ENCODE peak calls at places on chromosome 14, in eight cellular contexts. E, Y, S, F, X, V, M and K are unnamed samples.

GRCh38 chr14:103361868-103362267 is 23.3 kb upstream of the MARK3 start:
- DNase-seq in F (no peak), M (peak), E (no peak), X (no peak), Y (peak), V (no peak), S (no peak), K (peak)

GRCh38 chr14:73696466-73697390 is 17.5 kb downstream of the PNMA1 start:
- DNase-seq in X (peak), V (no peak), F (no peak), E (no peak), Y (no peak), S (no peak), M (peak), K (peak)

GRCh38 chr14:66003082-66003740 is 483.0 kb upstream of the CCDC196 start:
- DNase-seq in S (no peak), V (no peak), X (no peak), M (no peak), Y (no peak), E (no peak), F (no peak), K (no peak)

GRCh38 chr14:104895786-104896642 is 28.7 kb upstream of the PLD4 start:
- DNase-seq in F (peak), S (peak), M (no peak), X (peak), Y (peak), E (peak), V (peak), K (no peak)

GRCh38 chr14:29810064-29810463 is 117.6 kb downstream of the PRKD1 start:
- DNase-seq in S (no peak), Y (no peak), F (no peak), V (no peak), M (no peak), E (no peak), X (no peak), K (no peak)

GRCh38 chr14:51999084-51999483 is 9.7 kb downstream of the RTRAF start:
- DNase-seq in Y (no peak), V (no peak), X (no peak), F (no peak), E (no peak), M (no peak), S (no peak), K (no peak)

GRCh38 chr14:30656190-30656632 is 34.1 kb downstream of the SCFD1 start:
- DNase-seq in Y (peak), F (no peak), V (no peak), S (peak), X (no peak), E (no peak), M (peak), K (peak)

GRCh38 chr14:30525833-30526232 is 33.1 kb upstream of the G2E3 start:
- DNase-seq in E (no peak), X (no peak), V (no peak), Y (no peak), M (no peak), F (no peak), S (no peak), K (no peak)

GRCh38 chr14:103520657-103521437 is 1.8 kb downstream of the CKB start:
- DNase-seq in X (peak), M (peak), E (peak), F (peak), Y (peak), S (peak), V (peak), K (peak)

GRCh38 chr14:87391066-87391465 is 601.9 kb downstream of the GALC start:
- DNase-seq in E (no peak), M (no peak), X (no peak), Y (no peak), V (no peak), F (no peak), S (no peak), K (no peak)

GRCh38 chr14:71231521-71232393 is 324.5 kb downstream of the PCNX1 start:
- DNase-seq in E (peak), X (no peak), M (no peak), S (no peak), Y (no peak), F (no peak), V (no peak), K (no peak)

GRCh38 chr14:61326847-61327246 is 5.5 kb downstream of the PRKCH start:
- DNase-seq in X (peak), V (peak), F (peak), E (no peak), Y (peak), S (peak), M (no peak), K (no peak)

GRCh38 chr14:75399819-75400678 is 27.8 kb upstream of the JDP2 start:
- DNase-seq in X (peak), M (peak), Y (peak), E (no peak), S (peak), V (peak), F (peak), K (no peak)

GRCh38 chr14:98651042-98651441 is 621.0 kb downstream of the BCL11B start:
- DNase-seq in X (no peak), V (no peak), F (no peak), S (no peak), E (no peak), Y (no peak), M (no peak), K (no peak)

GRCh38 chr14:38873923-38874612 is 229.0 kb downstream of the SEC23A start:
- DNase-seq in M (no peak), V (no peak), E (no peak), F (no peak), S (no peak), Y (no peak), X (no peak), K (no peak)

GRCh38 chr14:98714604-98715003 is 557.4 kb downstream of the BCL11B start:
- DNase-seq in X (no peak), Y (no peak), M (no peak), E (no peak), F (no peak), S (no peak), V (no peak), K (no peak)

GRCh38 chr14:26128931-26129674 is 468.7 kb downstream of the NOVA1 start:
- DNase-seq in X (no peak), V (no peak), S (no peak), F (no peak), Y (no peak), E (no peak), M (no peak), K (no peak)

GRCh38 chr14:60658116-60658515 is 8.8 kb upstream of the SIX1 start:
- DNase-seq in M (no peak), Y (no peak), V (no peak), S (no peak), X (no peak), E (no peak), F (no peak), K (no peak)

GRCh38 chr14:105742531-105742848 is 216.1 kb downstream of the TMEM121 start:
- DNase-seq in E (no peak), X (no peak), F (no peak), M (no peak), S (no peak), Y (no peak), V (no peak), K (no peak)

GRCh38 chr14:90574640-90575131 is 177.9 kb downstream of the CALM1 start:
- DNase-seq in F (no peak), V (no peak), M (no peak), X (peak), S (no peak), Y (no peak), E (no peak), K (no peak)

GRCh38 chr14:74414380-74414779 is 11.6 kb downstream of the SYNDIG1L start:
- DNase-seq in X (no peak), F (no peak), V (no peak), Y (no peak), E (no peak), M (no peak), S (no peak), K (no peak)

GRCh38 chr14:64363265-64363840 is 24.8 kb upstream of the MTHFD1 start:
- DNase-seq in X (no peak), M (no peak), S (no peak), V (no peak), F (no peak), E (no peak), Y (no peak), K (peak)

GRCh38 chr14:24816929-24817637 is 183.1 kb upstream of the GZMB start:
- DNase-seq in E (no peak), Y (no peak), M (no peak), V (no peak), S (no peak), F (no peak), X (no peak), K (no peak)

GRCh38 chr14:77613207-77613606 is 3.2 kb downstream of the SPTLC2 start:
- DNase-seq in F (no peak), Y (no peak), E (no peak), M (no peak), S (no peak), X (no peak), V (no peak), K (peak)

GRCh38 chr14:76309572-76310551 is 66.1 kb upstream of the ESRRB start:
- DNase-seq in F (no peak), S (no peak), Y (no peak), E (no peak), V (no peak), M (no peak), X (peak), K (no peak)

GRCh38 chr14:68970096-68970612 is 8.9 kb downstream of the ACTN1 start:
- DNase-seq in F (no peak), E (no peak), Y (no peak), S (peak), X (no peak), V (no peak), M (no peak), K (no peak)

GRCh38 chr14:30657606-30658163 is 35.6 kb downstream of the SCFD1 start:
- DNase-seq in X (no peak), V (no peak), S (no peak), M (peak), F (no peak), E (no peak), Y (no peak), K (peak)

GRCh38 chr14:54348923-54349615 is 47.7 kb upstream of the CDKN3 start:
- DNase-seq in M (no peak), Y (peak), X (no peak), S (no peak), E (no peak), F (no peak), V (no peak), K (no peak)

GRCh38 chr14:69044965-69045555 is 66.0 kb upstream of the ACTN1 start:
- DNase-seq in S (no peak), V (no peak), Y (peak), X (peak), M (no peak), E (no peak), F (no peak), K (no peak)

GRCh38 chr14:67853748-67854147 is 34.2 kb downstream of the RAD51B start:
- DNase-seq in F (no peak), X (no peak), M (no peak), V (no peak), E (no peak), Y (no peak), S (peak), K (no peak)

GRCh38 chr14:81388236-81388801 is 11.8 kb downstream of the STON2 start:
- DNase-seq in M (no peak), S (no peak), V (no peak), Y (no peak), X (no peak), E (no peak), F (no peak), K (no peak)

DNA sequence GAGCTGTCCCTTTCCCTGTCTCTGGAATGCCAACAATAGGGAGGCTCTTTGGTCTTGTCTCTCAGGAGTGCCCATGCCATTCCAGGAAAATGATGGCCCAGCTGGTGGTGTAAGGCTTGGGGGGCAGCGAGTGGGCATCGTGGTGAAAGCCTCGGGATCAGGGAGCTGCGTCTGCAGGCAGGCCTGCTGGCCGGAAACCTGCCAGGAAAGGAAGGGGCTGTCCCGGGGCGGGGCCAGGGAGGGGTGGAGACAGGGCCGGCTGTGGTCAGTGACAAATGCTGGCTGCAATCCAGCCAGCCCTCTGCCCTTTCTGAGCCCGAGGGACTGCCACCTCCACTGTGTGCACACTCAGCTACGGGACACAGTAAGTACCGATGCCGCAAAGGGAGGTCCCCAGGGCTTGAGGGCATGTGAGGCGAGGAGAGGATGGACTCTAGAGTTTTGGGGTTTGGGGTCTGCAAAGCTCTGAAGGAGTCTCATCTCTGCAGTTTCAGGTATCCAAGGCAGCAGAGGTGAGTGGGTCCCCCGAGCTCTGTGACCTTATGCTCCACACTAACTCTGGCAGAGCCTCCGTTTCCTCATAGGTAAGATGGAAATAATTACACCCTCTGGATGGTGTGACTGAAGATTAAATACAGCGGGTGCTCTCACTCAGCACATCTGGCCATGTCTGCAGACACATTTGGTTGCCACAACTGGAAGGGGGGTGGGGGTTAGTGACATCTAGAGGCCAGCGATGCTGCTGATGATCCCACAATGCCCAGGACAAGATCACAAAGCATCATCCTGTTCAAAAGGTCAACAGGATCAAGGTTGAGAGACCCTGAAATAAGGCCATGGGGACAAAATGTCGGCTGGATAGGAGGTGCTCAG is at the start of gene SERPINA5:
- DNase-seq in M (no peak), F (peak), S (no peak), E (no peak), Y (peak), X (peak), V (peak), K (no peak)
- TF ChIP-seq POLR2A in M (no peak), F (no peak), S (no peak), E (no peak), Y (no peak), X (no peak), V (no peak), K (no peak)

GRCh38 chr14:59311723-59312122 is 123.3 kb downstream of the DAAM1 start:
- DNase-seq in S (no peak), V (no peak), E (no peak), X (no peak), F (no peak), Y (no peak), M (no peak), K (peak)

GRCh38 chr14:59308706-59309105 is 120.2 kb downstream of the DAAM1 start:
- DNase-seq in M (no peak), X (no peak), E (no peak), V (no peak), F (no peak), S (no peak), Y (no peak), K (no peak)

GRCh38 chr14:59309291-59309900 is 120.9 kb downstream of the DAAM1 start:
- DNase-seq in Y (no peak), V (no peak), S (no peak), X (no peak), F (no peak), E (no peak), M (no peak), K (no peak)

GRCh38 chr14:59313063-59314018 is 124.9 kb downstream of the DAAM1 start:
- DNase-seq in E (no peak), F (no peak), S (no peak), X (no peak), V (no peak), Y (no peak), M (no peak), K (no peak)

GRCh38 chr14:59310644-59311043 is 122.2 kb downstream of the DAAM1 start:
- DNase-seq in S (no peak), F (no peak), X (no peak), E (no peak), M (no peak), V (no peak), Y (no peak), K (no peak)
- TF ChIP-seq POLR2A in S (no peak), F (no peak), X (no peak), E (no peak), M (no peak), V (no peak), Y (no peak), K (no peak)

GRCh38 chr14:55807059-55807499 is 227.1 kb downstream of the KTN1 start:
- DNase-seq in V (peak), Y (peak), X (peak), S (peak), E (no peak), F (peak), M (peak), K (peak)
- TF ChIP-seq POLR2A in V (no peak), Y (no peak), X (no peak), S (no peak), E (no peak), F (no peak), M (no peak), K (no peak)

GRCh38 chr14:20458031-20458789 is 3.0 kb downstream of the PIP4P1 start:
- DNase-seq in S (no peak), X (no peak), F (no peak), Y (no peak), M (no peak), E (no peak), V (no peak), K (no peak)

GRCh38 chr14:20455355-20456300 is 602 bp downstream of the APEX1 start:
- DNase-seq in M (no peak), E (no peak), Y (peak), S (no peak), X (no peak), V (peak), F (peak), K (peak)

GRCh38 chr14:20454359-20454644 is 310 bp downstream of the OSGEP start:
- DNase-seq in S (peak), Y (no peak), E (no peak), V (no peak), M (peak), X (peak), F (peak), K (peak)

GRCh38 chr14:20456971-20457370 is 1.9 kb downstream of the APEX1 start:
- DNase-seq in X (no peak), S (no peak), E (no peak), Y (no peak), M (no peak), V (no peak), F (no peak), K (no peak)

DNA sequence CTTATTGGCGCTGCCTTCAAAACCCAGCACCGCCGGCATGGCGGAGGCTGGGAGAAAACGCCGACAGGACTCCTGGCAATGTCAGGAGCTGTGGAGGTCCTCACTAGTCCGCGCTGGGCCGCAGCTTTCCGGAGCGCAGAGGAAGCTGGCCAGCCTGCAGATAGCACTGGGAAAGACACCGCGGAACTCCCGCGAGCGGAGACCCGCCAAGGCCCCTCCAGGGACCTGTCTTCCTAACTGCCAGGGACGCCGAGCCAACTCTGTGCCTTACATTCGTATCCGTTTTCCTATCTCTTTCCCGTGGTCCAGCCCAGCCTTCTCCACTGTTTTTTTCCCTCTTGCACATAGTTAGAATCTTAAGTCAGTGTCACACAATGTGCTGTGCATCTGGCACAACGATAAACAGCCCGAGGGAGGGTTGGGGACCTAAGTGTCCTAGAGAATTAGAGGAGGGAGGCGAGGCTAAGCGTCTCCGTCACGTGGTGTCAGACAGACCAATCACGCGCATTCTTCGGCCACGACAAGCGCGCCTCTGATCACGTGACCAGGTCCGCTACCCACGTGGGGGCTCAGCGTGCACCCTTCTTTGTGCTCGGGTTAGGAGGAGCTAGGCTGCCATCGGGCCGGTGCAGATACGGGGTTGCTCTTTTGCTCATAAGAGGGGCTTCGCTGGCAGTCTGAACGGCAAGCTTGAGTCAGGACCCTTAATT is at the start of the genes APEX1 and OSGEP:
- DNase-seq in F (peak), V (peak), Y (peak), S (peak), E (peak), X (peak), M (peak), K (peak)
- TF ChIP-seq POLR2A in F (no peak), V (peak), Y (peak), S (peak), E (peak), X (peak), M (peak), K (peak)

DNA sequence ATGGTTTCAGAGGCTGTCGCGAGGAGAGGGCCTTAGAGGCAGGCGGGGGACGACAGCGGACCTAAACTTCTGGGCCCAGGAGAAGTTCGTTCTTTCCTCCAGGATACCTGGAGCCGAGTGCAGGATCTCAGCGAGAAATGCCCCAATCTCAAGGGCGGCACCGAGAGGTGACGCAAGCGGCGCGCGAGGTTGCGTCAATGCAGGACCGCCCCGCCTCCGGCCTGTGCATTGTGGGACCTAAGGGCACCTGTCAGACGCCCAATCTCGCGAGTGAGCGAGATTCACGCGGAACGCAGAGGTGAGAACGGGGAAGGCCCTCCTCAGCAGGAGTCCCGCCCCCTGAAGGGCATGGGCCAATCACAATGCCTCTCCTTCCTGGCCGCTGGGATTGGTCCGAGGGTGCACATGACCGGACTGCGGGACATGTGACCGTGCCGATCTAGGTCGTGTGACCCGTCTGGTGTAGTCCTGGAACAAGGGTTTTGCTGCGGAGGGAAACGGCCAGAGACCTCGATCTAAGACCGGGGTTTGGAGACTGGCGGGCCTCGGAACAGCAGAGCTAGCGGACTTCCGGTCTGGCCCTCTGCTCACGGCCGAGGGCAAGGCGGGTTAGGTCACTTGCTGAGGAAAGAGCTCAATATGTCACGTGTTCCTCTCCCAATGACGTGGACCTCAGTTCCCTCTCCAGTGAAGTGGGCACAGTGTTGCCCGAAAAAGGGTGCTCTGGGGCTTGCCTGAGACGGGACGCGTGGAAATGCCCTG is 16.3 kb upstream of the DYNC1H1 start:
- DNase-seq in S (peak), F (peak), Y (peak), E (peak), X (peak), M (peak), V (peak), K (peak)
- TF ChIP-seq POLR2A in S (peak), F (no peak), Y (peak), E (peak), X (peak), M (peak), V (peak), K (peak)